ENCODE peak calls at places on chromosomes 11 and 22, in eight cellular contexts. L is effector memory CD4-positive, alpha-beta T cell; O is neuronal stem cell; Q is cardiac muscle cell; P is naive thymus-derived CD4-positive, alpha-beta T cell; K is brain microvascular endothelial cell; D is fibroblast of lung; A is kidney epithelial cell. S is an unnamed sample. For H3K27me3, the result is how much of the 10 kb centered on the place peaks cover.

GRCh38 chr11:101049123-101049522 is 80.5 kb downstream of the PGR start:
- DNase-seq in K (no peak), L (no peak), A (no peak), P (no peak), D (no peak), O (no peak), Q (no peak), S (peak)

GRCh38 chr11:79461144-79461543 is 20.3 kb upstream of the TENM4 start:
- DNase-seq in D (peak), O (peak), K (no peak), A (no peak), P (no peak), L (no peak), Q (peak), S (peak)

GRCh38 chr11:1031121-1031899 is 5.2 kb downstream of the MUC6 start:
- DNase-seq in K (no peak), L (no peak), Q (no peak), P (no peak), A (no peak), D (no peak), O (no peak), S (no peak)

GRCh38 chr11:119335091-119335654 is 846 bp downstream of the RNF26 start:
- DNase-seq in L (no peak), O (no peak), D (no peak), A (no peak), P (no peak), K (no peak), Q (no peak), S (no peak)

GRCh38 chr22:18156878-18157713 is 7.1 kb downstream of the USP18 start:
- DNase-seq in O (peak), D (peak), P (peak), Q (peak), L (no peak), K (peak), A (peak), S (peak)

GRCh38 chr22:38739300-38740055 is 16.3 kb downstream of the SUN2 start:
- DNase-seq in L (no peak), O (no peak), D (no peak), P (no peak), K (no peak), Q (no peak), A (no peak), S (no peak)

GRCh38 chr11:34084637-34085036 is 20.8 kb upstream of the NAT10 start:
- DNase-seq in Q (no peak), L (no peak), A (no peak), O (no peak), K (no peak), D (no peak), P (no peak), S (no peak)

GRCh38 chr11:93935826-93936225 is 85.3 kb upstream of the HEPHL1 start:
- DNase-seq in L (no peak), Q (no peak), P (no peak), D (no peak), O (no peak), A (no peak), K (no peak), S (no peak)

GRCh38 chr11:13717331-13717730 is 48.9 kb downstream of the FAR1 start:
- DNase-seq in P (no peak), D (peak), L (no peak), K (peak), Q (peak), O (no peak), A (peak), S (no peak)

GRCh38 chr22:38415561-38416321 is 39.3 kb downstream of the KCNJ4 start:
- DNase-seq in K (no peak), P (no peak), L (no peak), O (no peak), D (no peak), Q (no peak), A (no peak), S (no peak)

GRCh38 chr11:45182902-45183301 is 36.5 kb downstream of the PRDM11 start:
- DNase-seq in O (no peak), A (no peak), Q (peak), K (peak), D (peak), P (no peak), L (no peak), S (peak)

GRCh38 chr11:18771266-18772035 is 20.1 kb downstream of the PTPN5 start:
- DNase-seq in K (no peak), D (no peak), A (no peak), O (no peak), P (no peak), L (no peak), Q (no peak), S (no peak)

GRCh38 chr11:48019230-48019584 is 38.8 kb downstream of the PTPRJ start:
- DNase-seq in P (no peak), A (no peak), Q (peak), L (no peak), K (no peak), D (no peak), O (peak), S (no peak)

GRCh38 chr11:15148181-15148580 is 33.5 kb downstream of the INSC start:
- DNase-seq in L (no peak), O (no peak), D (no peak), P (no peak), Q (no peak), K (no peak), A (no peak), S (no peak)

GRCh38 chr22:35561796-35562526 is 21.3 kb downstream of the RASD2 start:
- DNase-seq in K (peak), A (peak), O (no peak), Q (peak), D (peak), L (no peak), P (no peak), S (no peak)

GRCh38 chr11:7668911-7669310 is 4.4 kb downstream of the CYB5R2 start:
- DNase-seq in K (no peak), P (no peak), O (no peak), Q (no peak), A (no peak), D (no peak), L (no peak), S (peak)

GRCh38 chr11:88813233-88813915 is 252.4 kb downstream of the GRM5 start:
- DNase-seq in L (no peak), Q (no peak), D (no peak), O (no peak), K (no peak), P (no peak), A (no peak), S (no peak)

GRCh38 chr11:106421673-106422292 is 344.3 kb downstream of the AASDHPPT start:
- DNase-seq in Q (no peak), D (no peak), L (no peak), A (no peak), K (no peak), P (no peak), O (no peak), S (no peak)

GRCh38 chr22:49052023-49052538 is 775.6 kb downstream of the BRD1 start:
- DNase-seq in K (no peak), Q (peak), L (peak), P (peak), D (peak), O (no peak), A (no peak), S (no peak)

GRCh38 chr11:115377882-115378296 is 126.3 kb downstream of the CADM1 start:
- DNase-seq in D (peak), K (no peak), L (no peak), P (no peak), A (no peak), O (no peak), Q (no peak), S (no peak)

GRCh38 chr11:111298466-111299110 is at the start of gene POU2AF3:
- DNase-seq in Q (peak), L (no peak), A (no peak), K (no peak), O (no peak), D (no peak), P (no peak), S (no peak)

GRCh38 chr22:17243524-17243923 is 24.3 kb upstream of the ADA2 start:
- DNase-seq in O (no peak), A (no peak), L (no peak), Q (no peak), P (no peak), K (no peak), D (no peak), S (no peak)

GRCh38 chr11:114202011-114202609 is 94.1 kb upstream of the NNMT start:
- DNase-seq in A (no peak), D (no peak), P (no peak), K (no peak), Q (no peak), L (no peak), O (no peak), S (no peak)

GRCh38 chr11:13834463-13834862 is 128.1 kb upstream of the SPON1 start:
- DNase-seq in D (no peak), P (no peak), Q (no peak), O (peak), K (no peak), A (no peak), L (no peak), S (no peak)

GRCh38 chr11:111978028-111978771 is 41.1 kb downstream of the DIXDC1 start:
- DNase-seq in L (no peak), Q (peak), A (no peak), K (peak), D (peak), P (no peak), O (peak), S (no peak)

GRCh38 chr11:122743949-122744876 is 88.7 kb downstream of the UBASH3B start:
- DNase-seq in Q (no peak), D (no peak), A (no peak), K (no peak), P (peak), O (no peak), L (peak), S (no peak)

GRCh38 chr11:118305726-118306125 is 1.2 kb downstream of the CD3E start:
- DNase-seq in P (peak), D (no peak), A (no peak), L (peak), K (no peak), O (no peak), Q (no peak), S (no peak)

GRCh38 chr11:8032122-8032521 is 45.0 kb downstream of the EIF3F start:
- DNase-seq in K (no peak), P (no peak), O (no peak), D (no peak), A (no peak), Q (no peak), L (no peak), S (no peak)

GRCh38 chr22:26483439-26484359 is at the start of the genes HPS4 and SRRD:
- DNase-seq in A (peak), O (peak), Q (peak), D (peak), K (peak), P (peak), L (peak), S (peak)

GRCh38 chr11:1034001-1034400 is 2.5 kb downstream of the MUC6 start:
- DNase-seq in K (no peak), A (no peak), Q (no peak), O (no peak), P (no peak), D (no peak), L (no peak), S (no peak)

GRCh38 chr11:3074912-3075589 is 17.8 kb upstream of the CARS1 start:
- DNase-seq in O (no peak), Q (no peak), A (peak), D (no peak), L (no peak), P (no peak), K (no peak), S (no peak)

GRCh38 chr11:117171648-117172051 is 6.9 kb upstream of the SIDT2 start:
- DNase-seq in K (peak), A (no peak), D (peak), O (no peak), P (no peak), Q (peak), L (no peak), S (no peak)

DNA sequence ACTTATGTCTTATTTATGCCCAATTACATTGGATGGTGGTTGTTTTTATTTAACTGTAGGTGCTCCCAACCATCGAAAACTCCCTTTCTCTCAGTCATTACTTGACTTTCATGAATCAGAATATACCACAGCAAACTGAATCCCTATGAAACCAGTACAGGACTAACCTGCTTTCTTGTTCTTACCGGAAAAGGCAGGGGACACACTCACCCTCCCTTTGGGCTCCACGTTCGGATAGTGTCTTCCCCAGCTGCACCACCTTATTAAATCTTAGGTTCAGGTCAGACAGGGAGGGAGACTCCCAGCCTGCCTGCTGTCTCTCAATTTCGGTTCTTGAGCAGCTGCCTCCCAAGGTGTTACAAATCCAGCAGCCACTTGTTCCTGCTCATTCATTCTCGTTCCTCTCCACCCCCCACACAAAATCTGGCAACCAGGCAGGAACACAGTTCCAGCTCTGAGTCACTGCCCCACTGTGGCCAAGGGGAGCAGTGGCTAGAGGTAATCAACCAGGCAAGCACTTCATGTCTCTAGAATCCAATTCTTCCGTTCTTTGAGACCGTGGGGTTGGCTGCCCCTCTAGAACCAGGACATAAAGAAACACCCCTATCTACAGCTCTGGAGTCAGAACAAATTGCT is 133.0 kb downstream of the PLEKHA7 start:
- DNase-seq in D (peak), P (no peak), Q (peak), O (no peak), K (peak), A (peak), L (no peak), S (no peak)
- H3K4me3 ChIP-seq in D (no peak), P (no peak), Q (no peak), O (no peak), K (no peak), A (no peak), L (no peak), S (no peak)

GRCh38 chr11:68843703-68844312 is 2.1 kb upstream of the CPT1A start:
- DNase-seq in D (peak), Q (peak), P (peak), K (no peak), A (no peak), O (no peak), L (peak), S (peak)

GRCh38 chr11:68843052-68843561 is 1.4 kb upstream of the CPT1A start:
- DNase-seq in K (no peak), L (no peak), Q (peak), D (peak), A (no peak), P (peak), O (no peak), S (no peak)

GRCh38 chr11:68844376-68844775 is 2.7 kb upstream of the CPT1A start:
- DNase-seq in K (no peak), Q (no peak), P (no peak), L (no peak), D (no peak), A (no peak), O (no peak), S (no peak)

GRCh38 chr11:68845351-68846002 is 3.8 kb upstream of the CPT1A start:
- DNase-seq in O (no peak), D (no peak), Q (no peak), K (no peak), A (no peak), P (no peak), L (no peak), S (no peak)

DNA sequence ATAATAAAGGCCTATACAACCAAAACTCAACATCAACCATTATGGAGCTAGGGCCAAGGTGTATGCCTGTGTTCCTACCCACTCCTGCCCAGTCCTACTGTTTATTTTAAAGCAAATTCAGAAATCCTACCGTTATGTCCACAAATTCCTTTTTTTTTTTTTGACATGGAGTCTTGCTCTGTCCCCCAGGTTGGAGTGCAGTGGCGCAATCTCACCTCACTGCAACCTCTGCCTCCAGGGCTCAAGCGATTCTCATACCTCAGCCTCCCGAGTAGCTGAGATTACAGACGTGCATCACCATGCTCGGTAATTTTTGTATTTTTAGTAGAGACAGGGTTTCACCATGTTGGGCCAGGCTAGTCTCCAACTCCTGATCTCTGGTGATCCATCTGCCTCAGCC is 3.1 kb upstream of the CPT1A start:
- DNase-seq in L (no peak), Q (no peak), D (no peak), K (no peak), A (no peak), P (no peak), O (no peak), S (no peak)
- H3K27me3 ChIP-seq in L (under half), Q (half or more), D (under half), K (under half), A (under half), P (under half), O (under half), S (under half)

DNA sequence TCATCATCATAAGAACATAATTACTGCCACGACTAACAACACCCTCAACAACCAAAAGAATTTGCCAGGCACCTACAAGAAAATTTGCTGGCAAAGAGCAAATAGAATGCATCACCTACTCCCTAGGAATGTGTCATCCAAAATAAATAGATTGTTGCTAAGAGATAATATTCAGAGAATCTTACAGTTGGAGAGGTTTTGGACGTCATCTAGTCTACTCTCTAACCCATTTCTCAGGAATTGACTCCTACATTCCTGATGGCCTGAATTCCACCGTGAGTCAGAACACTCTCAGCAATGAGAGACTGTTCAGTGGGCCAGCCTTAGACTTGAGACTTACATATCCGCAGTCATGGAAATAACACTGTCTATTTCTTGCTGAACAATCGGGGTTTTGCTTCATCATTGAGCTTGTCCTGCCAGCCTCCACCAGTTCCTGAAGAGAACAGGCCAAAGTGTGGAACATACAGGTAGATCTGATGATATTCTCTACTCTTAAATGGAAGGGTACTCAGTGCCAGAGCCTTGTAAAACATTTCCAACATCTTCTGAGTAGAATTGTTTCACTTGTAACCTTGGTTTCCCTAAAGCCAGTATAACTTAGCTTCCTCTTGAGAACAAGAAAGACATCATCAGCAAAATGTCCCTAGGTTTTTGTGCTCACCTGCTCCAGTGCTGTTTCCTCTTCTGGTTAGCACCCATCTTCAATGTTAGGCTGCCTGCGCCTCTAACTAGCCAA is 8.3 kb downstream of the KIRREL3 start:
- DNase-seq in O (no peak), Q (peak), A (peak), D (peak), P (no peak), L (no peak), K (peak), S (no peak)
- H3K4me3 ChIP-seq in O (no peak), Q (no peak), A (no peak), D (no peak), P (no peak), L (no peak), K (peak), S (no peak)

GRCh38 chr22:20430641-20431519 is 6.7 kb downstream of the SCARF2 start:
- DNase-seq in A (no peak), D (peak), L (peak), O (peak), K (no peak), P (peak), Q (no peak), S (no peak)
- H3K27me3 ChIP-seq in A (under half), D (under half), L (under half), O (under half), K (under half), P (under half), Q (half or more), S (under half)

DNA sequence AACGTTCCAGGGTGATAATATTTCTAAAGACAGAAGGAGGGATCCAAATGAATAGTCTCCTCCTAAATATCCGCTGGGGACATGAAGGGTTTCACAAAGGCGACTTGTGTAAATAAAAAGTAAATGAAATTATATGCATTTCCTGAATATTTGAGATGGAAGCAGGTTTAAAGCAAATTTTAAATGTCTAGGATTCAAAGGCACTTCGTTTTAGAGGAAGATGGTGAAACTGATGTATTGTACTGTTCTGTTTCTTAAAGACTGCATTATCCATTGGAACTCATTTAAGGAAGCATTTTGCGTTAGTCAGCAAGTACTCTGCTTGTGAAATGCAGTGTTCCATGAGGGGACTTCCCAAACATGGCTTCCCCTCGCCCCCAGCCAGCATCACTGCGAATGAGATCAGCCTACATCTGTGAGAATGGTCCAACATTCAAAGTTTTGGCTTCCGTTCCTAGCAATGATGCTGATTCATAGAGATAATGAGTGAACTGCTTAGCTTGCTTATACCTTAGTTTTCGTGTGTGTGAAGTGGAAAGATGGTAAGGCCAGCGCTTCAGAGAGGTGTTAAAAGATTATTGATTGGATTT is 1.5 kb downstream of the RAB39A start:
- DNase-seq in D (no peak), P (no peak), O (no peak), A (no peak), L (no peak), K (no peak), Q (no peak), S (no peak)
- H3K4me3 ChIP-seq in D (no peak), P (no peak), O (peak), A (no peak), L (no peak), K (no peak), Q (peak), S (peak)

DNA sequence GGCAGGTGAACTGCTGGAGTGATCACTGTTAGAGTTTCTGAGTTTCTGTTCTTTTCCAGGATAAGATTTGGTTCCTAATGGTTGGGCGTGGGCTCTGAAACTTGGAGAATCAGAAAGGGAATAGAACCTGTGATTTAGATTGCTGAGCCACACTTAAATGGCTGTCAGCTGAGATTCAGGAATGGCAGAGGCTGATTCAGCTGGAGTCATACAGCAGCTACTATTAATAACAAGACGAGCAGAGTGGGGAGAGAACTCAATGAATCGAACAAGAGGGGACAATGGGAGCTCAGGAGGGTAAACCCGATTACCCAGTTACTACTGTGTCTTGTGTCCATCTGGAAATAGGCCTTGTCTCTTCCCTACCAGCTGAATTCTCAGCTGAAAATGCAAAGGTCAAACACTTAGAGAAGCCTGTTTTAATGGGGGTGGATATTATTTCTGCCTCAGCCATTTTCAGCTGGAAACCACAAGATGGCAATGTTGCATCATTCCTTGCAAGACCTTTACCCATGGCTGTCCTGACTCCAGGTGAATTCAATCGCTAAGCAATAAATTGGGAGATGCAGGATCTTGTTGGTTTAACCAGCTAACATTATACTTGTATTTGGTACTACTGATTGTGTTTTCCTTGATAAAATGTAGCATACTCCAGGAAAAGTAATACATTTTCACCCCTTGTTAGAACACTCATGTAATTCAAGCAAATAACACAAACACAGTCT is 104.5 kb upstream of the RAG2 start:
- DNase-seq in A (peak), P (no peak), O (peak), D (peak), Q (peak), L (no peak), K (peak), S (peak)
- H3K27me3 ChIP-seq in A (under half), P (under half), O (under half), D (under half), Q (under half), L (under half), K (under half), S (under half)

S was measured in HAP-1.